ENCODE peak calls at places on chromosomes 1 and 21, in seven cellular contexts. I is uterus, E is GM12865, K is progenitor cell of endocrine pancreas, L is B cell, X is K562, S is neural crest cell. B is an unnamed sample.

GRCh38 chr21:26941436-26941835 is 25.5 kb downstream of the ADAMTS5 start:
- DNase-seq in I (no peak), E (no peak), K (no peak), S (no peak), L (no peak), X (no peak), B (no peak)

GRCh38 chr1:182038220-182038619 is 23.3 kb downstream of the ZNF648 start:
- DNase-seq in X (no peak), E (no peak), L (no peak), K (no peak), I (no peak), S (no peak), B (no peak)

GRCh38 chr1:211653907-211654553 is 21.4 kb downstream of the NEK2 start:
- DNase-seq in X (no peak), S (no peak), E (no peak), K (no peak), I (no peak), L (no peak), B (no peak)

GRCh38 chr1:50246869-50247268 is 138.1 kb downstream of the ELAVL4 start:
- DNase-seq in E (no peak), L (no peak), I (no peak), K (no peak), X (no peak), S (no peak), B (no peak)

GRCh38 chr1:100988121-100988520 is 37.5 kb downstream of the DPH5 start:
- DNase-seq in E (no peak), S (no peak), X (no peak), I (no peak), L (no peak), K (no peak), B (no peak)

GRCh38 chr1:184745929-184746583 is 8.6 kb downstream of the EDEM3 start:
- DNase-seq in X (no peak), S (no peak), K (no peak), L (no peak), I (no peak), E (peak; percentile 13), B (no peak)

GRCh38 chr1:48807599-48808260 is 31.0 kb upstream of the BEND5 start:
- DNase-seq in E (no peak), K (no peak), I (no peak), X (no peak), S (no peak), L (no peak), B (no peak)

GRCh38 chr1:66271904-66272254 is 262.1 kb upstream of the SGIP1 start:
- DNase-seq in X (no peak), S (no peak), E (no peak), K (no peak), L (no peak), I (peak; percentile 56), B (peak; percentile 37)

GRCh38 chr1:16630661-16631247 is 17.4 kb upstream of the NBPF1 start:
- DNase-seq in X (no peak), L (peak; percentile 70), K (no peak), S (no peak), I (peak; percentile 36), E (no peak), B (no peak)

GRCh38 chr1:23709229-23709628 is 17.6 kb downstream of the RPL11 start:
- DNase-seq in I (no peak), L (no peak), S (no peak), E (no peak), X (no peak), K (no peak), B (no peak)

GRCh38 chr1:183551924-183552323 is 38.3 kb downstream of the NCF2 start:
- DNase-seq in I (no peak), X (no peak), S (no peak), L (no peak), E (no peak), K (no peak), B (no peak)
- TF ChIP-seq CTCF in I (no peak), X (no peak), S (no peak), L (no peak), E (no peak), K (no peak), B (peak; percentile 25)

DNA sequence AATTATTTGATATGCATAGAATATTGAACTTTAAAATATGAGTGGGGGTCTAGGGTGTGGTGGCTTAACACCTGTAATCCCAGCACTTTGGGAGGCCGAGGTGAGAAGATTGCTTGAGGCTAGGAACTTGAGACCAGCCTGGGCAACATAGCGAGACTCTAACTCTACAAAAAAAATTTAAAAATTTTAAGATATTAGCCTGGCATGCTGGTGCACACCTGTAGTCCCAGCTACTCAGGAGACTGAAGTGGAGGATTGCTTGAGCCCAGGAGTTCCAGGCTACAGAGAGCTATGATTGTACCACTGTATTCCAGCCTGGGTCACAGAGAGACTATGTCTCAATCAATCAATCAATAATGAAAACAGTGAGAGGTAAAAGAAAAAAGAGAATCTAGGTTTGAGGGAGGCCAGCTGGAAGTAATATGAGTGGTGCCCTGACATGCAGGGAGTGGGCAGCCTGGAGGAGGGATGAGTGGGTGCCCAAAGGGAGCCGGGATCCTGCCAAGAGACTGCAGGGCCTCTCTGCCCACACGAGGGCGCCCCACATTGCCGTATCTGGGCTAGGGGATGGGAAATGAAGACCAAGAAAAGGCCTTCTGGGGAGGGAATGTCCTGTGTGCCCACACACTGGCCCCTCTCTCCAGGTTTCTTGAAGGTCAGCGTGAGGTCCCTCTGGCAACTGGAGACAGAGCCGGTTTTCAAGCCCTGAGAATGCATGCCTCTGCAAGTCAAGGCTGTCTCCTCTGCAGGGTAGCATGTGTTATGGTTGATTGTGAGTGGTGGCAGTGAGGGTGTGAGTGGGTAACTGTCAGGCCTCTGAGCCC is 93.9 kb upstream of the PPM1J start:
- DNase-seq in X (peak; percentile 85), I (peak; percentile 45), E (peak; percentile 59), L (peak; percentile 73), S (peak; percentile 86), K (peak; percentile 48), B (peak; percentile 77)
- TF ChIP-seq CTCF in X (peak; percentile 95), I (peak; percentile 59), E (peak; percentile 92), L (peak; percentile 81), S (peak; percentile 90), K (peak; percentile 84), B (peak; percentile 83)

GRCh38 chr1:88237026-88237425 is 447.0 kb upstream of the PKN2 start:
- DNase-seq in I (no peak), X (no peak), E (no peak), L (no peak), K (no peak), S (no peak), B (no peak)

GRCh38 chr1:88239205-88239604 is 444.9 kb upstream of the PKN2 start:
- DNase-seq in S (no peak), X (no peak), K (no peak), E (no peak), I (no peak), L (no peak), B (no peak)
- TF ChIP-seq CTCF in S (no peak), X (no peak), K (no peak), E (no peak), I (no peak), L (no peak), B (no peak)

DNA sequence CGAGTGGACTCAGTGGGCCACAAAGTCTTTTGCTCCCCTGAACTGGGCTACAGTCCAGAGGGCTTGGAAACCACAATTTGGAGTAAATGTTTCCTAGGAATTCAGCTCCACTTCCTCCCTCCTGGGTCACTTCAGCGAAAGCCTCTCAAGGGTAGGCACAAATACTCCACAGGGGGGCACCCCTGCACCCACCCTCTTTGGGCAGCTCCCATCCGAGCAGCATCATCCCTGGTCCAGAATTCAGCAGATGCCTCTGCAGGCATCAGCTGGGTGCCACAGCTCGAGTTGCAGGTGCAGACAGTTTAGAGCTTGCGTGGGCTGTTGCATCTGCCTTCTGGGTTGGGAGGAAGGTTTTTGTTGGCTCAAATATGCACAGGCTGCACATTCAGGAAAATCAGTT is 25.0 kb downstream of the KANK4 start:
- DNase-seq in E (peak; percentile 9), L (no peak), I (no peak), K (no peak), S (no peak), X (peak; percentile 22), B (no peak)
- TF ChIP-seq CTCF in E (no peak), L (peak; percentile 8), I (no peak), K (peak; percentile 32), S (peak; percentile 44), X (peak; percentile 31), B (no peak)

GRCh38 chr1:226736908-226737818 is 1.9 kb downstream of the ITPKB start:
- DNase-seq in K (peak; percentile 31), X (no peak), S (peak; percentile 40), L (peak; percentile 78), I (no peak), E (peak; percentile 59), B (peak; percentile 78)
- TF ChIP-seq CTCF in K (peak; percentile 21), X (no peak), S (peak; percentile 38), L (peak; percentile 33), I (peak; percentile 9), E (no peak), B (peak; percentile 29)

GRCh38 chr1:226645279-226645976 is 93.7 kb downstream of the ITPKB start:
- DNase-seq in E (no peak), K (no peak), X (no peak), I (peak; percentile 24), S (no peak), L (no peak), B (no peak)

GRCh38 chr1:226643167-226643566 is 94.6 kb downstream of the STUM start:
- DNase-seq in I (peak; percentile 71), E (peak; percentile 57), K (no peak), L (peak; percentile 61), S (no peak), X (peak; percentile 83), B (no peak)

GRCh38 chr1:226642421-226642820 is 93.9 kb downstream of the STUM start:
- DNase-seq in E (no peak), K (no peak), I (peak; percentile 15), X (no peak), S (no peak), L (no peak), B (no peak)

GRCh38 chr1:226644541-226645176 is 94.4 kb downstream of the ITPKB start:
- DNase-seq in K (no peak), E (no peak), I (peak; percentile 16), L (no peak), S (no peak), X (no peak), B (no peak)

DNA sequence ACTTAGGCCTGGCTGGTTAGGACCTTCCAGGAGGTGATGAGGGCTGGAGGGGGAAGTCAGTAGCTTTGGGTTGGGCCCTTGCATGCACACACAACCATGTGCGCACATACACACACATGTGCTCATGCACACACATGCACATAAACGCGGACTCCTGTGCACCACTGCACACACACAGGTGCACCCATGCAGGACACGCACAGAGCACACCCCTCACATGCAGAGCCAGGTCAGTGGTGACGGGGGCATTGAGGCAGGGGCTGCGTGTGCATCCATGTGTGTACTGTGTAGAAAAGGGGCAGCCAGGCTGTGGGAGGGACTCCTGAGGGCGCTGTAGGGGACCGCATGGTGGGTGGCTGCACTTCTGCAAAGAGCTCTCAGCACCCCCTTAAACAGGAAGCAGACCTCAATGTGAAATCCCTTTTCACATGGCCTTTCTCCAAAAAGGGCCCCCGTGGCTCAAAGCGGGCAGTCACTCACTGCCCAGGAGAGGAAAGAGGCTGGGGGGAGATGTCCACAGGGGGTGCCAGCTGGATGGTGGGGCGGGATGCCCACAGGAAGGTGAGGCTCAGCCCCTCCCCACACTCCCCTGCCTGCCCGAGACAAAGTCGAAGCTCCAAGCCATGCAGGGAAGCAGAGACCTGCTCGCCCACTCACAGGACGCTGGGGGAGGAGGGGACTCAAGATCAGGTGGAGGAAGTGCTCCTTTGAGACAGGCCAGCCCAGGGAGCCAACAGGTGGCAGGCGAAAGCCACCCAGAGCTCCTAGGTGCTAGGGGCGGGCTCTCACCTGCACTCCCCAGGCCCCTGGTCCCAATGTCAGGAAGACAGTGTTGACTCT is 95.2 kb downstream of the ITPKB start:
- DNase-seq in E (peak; percentile 53), L (peak; percentile 85), S (no peak), I (peak; percentile 18), K (no peak), X (no peak), B (no peak)
- TF ChIP-seq CTCF in E (no peak), L (peak; percentile 35), S (no peak), I (no peak), K (no peak), X (no peak), B (no peak)

B was measured in dorsolateral prefrontal cortex.